ENCODE peak calls at places on chromosomes 6 and 20, in five cellular contexts. S is testis, T is pancreas, F is tibial nerve, N is mucosa of descending colon. L is an unnamed sample.

GRCh38 chr6:11805259-11806053 is 26.9 kb upstream of the ADTRP start:
- DNase-seq in N (peak; percentile 82), T (no peak), S (peak; percentile 22), F (no peak), L (no peak)

GRCh38 chr20:10619427-10619826 is 54.4 kb downstream of the JAG1 start:
- DNase-seq in S (no peak), F (no peak), T (no peak), N (no peak), L (no peak)

GRCh38 chr6:18976966-18977365 is 589.8 kb downstream of the RNF144B start:
- DNase-seq in S (no peak), N (no peak), F (no peak), T (no peak), L (no peak)

GRCh38 chr6:158377866-158378265 is 65.6 kb downstream of the TULP4 start:
- DNase-seq in F (no peak), N (no peak), S (peak; percentile 31), T (no peak), L (no peak)

GRCh38 chr20:46954490-46955038 is 59.9 kb downstream of the EYA2 start:
- DNase-seq in N (no peak), S (no peak), T (no peak), F (peak; percentile 28), L (no peak)

GRCh38 chr20:1299522-1299921 is 29.4 kb downstream of the SDCBP2 start:
- DNase-seq in T (no peak), F (no peak), N (no peak), S (no peak), L (no peak)

GRCh38 chr6:166441641-166442078 is 58.9 kb upstream of the MPC1 start:
- DNase-seq in T (no peak), N (no peak), S (no peak), F (no peak), L (no peak)

GRCh38 chr6:5116243-5116991 is 31.3 kb downstream of the PPP1R3G start:
- DNase-seq in T (no peak), S (no peak), F (no peak), N (no peak), L (no peak)

GRCh38 chr20:37726321-37726720 is 32.5 kb downstream of the CTNNBL1 start:
- DNase-seq in F (no peak), S (no peak), T (no peak), N (no peak), L (no peak)

GRCh38 chr6:41878246-41878645 is 16.9 kb downstream of the USP49 start:
- DNase-seq in T (no peak), N (no peak), F (no peak), S (no peak), L (no peak)

GRCh38 chr6:151027936-151028838 is 162.7 kb downstream of the MTHFD1L start:
- DNase-seq in S (no peak), T (no peak), F (no peak), N (no peak), L (no peak)

GRCh38 chr6:116034327-116034726 is 26.4 kb downstream of the FRK start:
- DNase-seq in F (no peak), N (no peak), T (no peak), S (no peak), L (no peak)

GRCh38 chr20:32091888-32092346 is 17.6 kb upstream of the TM9SF4 start:
- DNase-seq in T (peak; percentile 89), N (peak; percentile 71), F (peak; percentile 88), S (peak; percentile 91), L (peak; percentile 74)

GRCh38 chr20:32083469-32083868 is 26.0 kb upstream of the TM9SF4 start:
- DNase-seq in N (no peak), S (no peak), F (no peak), T (no peak), L (no peak)

GRCh38 chr20:32088759-32089158 is 20.8 kb upstream of the TM9SF4 start:
- DNase-seq in T (no peak), S (no peak), N (no peak), F (no peak), L (no peak)

GRCh38 chr20:32089637-32090330 is 19.7 kb upstream of the TM9SF4 start:
- DNase-seq in T (no peak), N (no peak), F (no peak), S (no peak), L (no peak)

GRCh38 chr20:32087117-32087516 is 22.4 kb upstream of the TM9SF4 start:
- DNase-seq in F (no peak), S (no peak), N (no peak), T (no peak), L (no peak)
- H3K4me1 ChIP-seq in F (no peaks in the 10 kb centered on the region), S (no peaks in the 10 kb centered on the region), N (no peaks in the 10 kb centered on the region), T (no peaks in the 10 kb centered on the region), L (no peaks in the 10 kb centered on the region)

DNA sequence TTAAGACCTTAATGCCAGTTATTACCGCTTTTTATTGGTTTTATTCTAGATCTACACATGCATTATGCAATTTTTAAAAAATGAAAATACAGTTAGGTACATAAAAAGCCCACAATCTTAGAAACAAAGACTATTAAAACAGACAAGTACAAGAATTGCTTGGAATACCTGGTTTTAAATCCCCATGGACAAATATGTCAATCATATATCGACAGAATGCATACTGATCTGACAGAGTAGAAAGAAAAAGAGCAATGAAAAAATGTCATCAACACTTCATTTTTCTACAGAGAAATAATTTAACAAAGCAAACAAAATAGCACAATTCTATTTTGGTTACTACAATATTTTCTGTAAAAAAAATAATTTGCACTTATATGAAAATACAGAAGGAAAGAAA is 139.7 kb downstream of the TRDN start:
- DNase-seq in F (no peak), S (no peak), T (no peak), N (no peak), L (no peak)
- H3K4me1 ChIP-seq in F (no peaks in the 10 kb centered on the region), S (no peaks in the 10 kb centered on the region), T (no peaks in the 10 kb centered on the region), N (no peaks in the 10 kb centered on the region), L (no peaks in the 10 kb centered on the region)

GRCh38 chr6:149211046-149211571 is 106.4 kb upstream of the TAB2 start:
- DNase-seq in S (no peak), N (no peak), F (no peak), T (no peak), L (no peak)

GRCh38 chr6:149216459-149216858 is 101.1 kb upstream of the TAB2 start:
- DNase-seq in N (no peak), F (no peak), T (no peak), S (no peak), L (no peak)

GRCh38 chr6:149212892-149213786 is 104.4 kb upstream of the TAB2 start:
- DNase-seq in N (no peak), S (no peak), T (no peak), F (no peak), L (no peak)

GRCh38 chr6:149212202-149212601 is 105.3 kb upstream of the TAB2 start:
- DNase-seq in T (no peak), S (no peak), N (no peak), F (no peak), L (no peak)

GRCh38 chr6:149213829-149214228 is 103.7 kb upstream of the TAB2 start:
- DNase-seq in T (no peak), N (no peak), F (no peak), S (no peak), L (no peak)
- H3K4me1 ChIP-seq in T (peaks cover 5% of the 10 kb centered on the region), N (no peaks in the 10 kb centered on the region), F (peaks cover 33% of the 10 kb centered on the region), S (no peaks in the 10 kb centered on the region), L (no peaks in the 10 kb centered on the region)

GRCh38 chr6:68043122-68043398 is 592.0 kb upstream of the ADGRB3 start:
- DNase-seq in F (no peak), T (no peak), S (no peak), N (no peak), L (no peak)
- H3K4me1 ChIP-seq in F (no peaks in the 10 kb centered on the region), T (no peaks in the 10 kb centered on the region), S (no peaks in the 10 kb centered on the region), N (no peaks in the 10 kb centered on the region), L (no peaks in the 10 kb centered on the region)

DNA sequence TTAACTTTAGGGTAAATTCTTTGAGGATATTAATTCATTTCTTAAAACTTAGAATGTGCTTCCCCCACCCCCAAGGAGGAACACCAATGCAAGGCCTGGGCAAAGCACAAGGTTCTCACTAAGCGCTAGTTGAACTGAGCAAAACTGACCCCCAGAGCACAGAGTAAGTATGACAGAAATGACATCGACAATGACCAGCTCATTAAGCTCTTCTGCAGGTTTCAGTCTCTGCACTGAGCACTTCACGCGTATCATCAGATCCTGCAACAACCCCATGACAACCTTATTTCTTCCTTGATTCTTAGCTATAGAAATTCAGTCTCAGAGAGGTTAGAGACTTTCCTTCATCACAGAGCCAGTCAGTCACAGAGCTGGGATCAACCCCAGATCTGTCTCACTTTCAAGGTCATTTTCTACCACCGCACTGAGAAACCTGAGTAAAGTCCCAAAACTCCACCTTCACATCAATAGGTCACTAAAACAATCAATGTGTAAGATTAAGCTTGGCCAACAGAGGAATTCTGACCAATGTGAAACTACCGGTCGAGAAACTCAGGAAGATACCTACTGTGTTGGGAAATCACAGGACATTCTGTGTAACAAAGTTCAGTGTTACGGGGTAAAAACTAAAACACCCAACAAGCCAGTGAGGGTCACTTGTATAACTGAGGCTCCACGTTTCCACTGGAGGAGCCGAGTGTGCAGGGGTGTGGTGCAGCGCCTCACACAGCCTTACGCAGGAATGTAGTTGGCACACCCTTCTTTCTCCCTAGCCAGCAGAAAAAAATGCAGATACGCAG is 129.0 kb upstream of the FOXQ1 start:
- DNase-seq in F (no peak), S (no peak), N (no peak), T (no peak), L (no peak)
- H3K4me1 ChIP-seq in F (no peaks in the 10 kb centered on the region), S (no peaks in the 10 kb centered on the region), N (no peaks in the 10 kb centered on the region), T (no peaks in the 10 kb centered on the region), L (no peaks in the 10 kb centered on the region)

GRCh38 chr6:15340775-15341174 is 94.9 kb downstream of the JARID2 start:
- DNase-seq in F (no peak), N (no peak), S (no peak), T (no peak), L (no peak)
- H3K4me1 ChIP-seq in F (peaks cover 11% of the 10 kb centered on the region), N (peaks cover 8% of the 10 kb centered on the region), S (peaks cover 5% of the 10 kb centered on the region), T (peaks cover 23% of the 10 kb centered on the region), L (no peaks in the 10 kb centered on the region)

GRCh38 chr6:54099201-54099600 is 12.0 kb upstream of the MLIP start:
- DNase-seq in N (no peak), T (no peak), S (no peak), F (no peak), L (no peak)

GRCh38 chr6:54098450-54099044 is 12.7 kb upstream of the MLIP start:
- DNase-seq in T (no peak), N (no peak), F (no peak), S (no peak), L (no peak)

GRCh38 chr6:54103485-54103884 is 7.8 kb upstream of the MLIP start:
- DNase-seq in N (no peak), F (no peak), T (no peak), S (no peak), L (no peak)

GRCh38 chr6:54100411-54101006 is 10.7 kb upstream of the MLIP start:
- DNase-seq in F (no peak), S (no peak), T (no peak), N (no peak), L (no peak)

GRCh38 chr6:54102239-54102638 is 9.0 kb upstream of the MLIP start:
- DNase-seq in S (no peak), N (no peak), T (no peak), F (no peak), L (no peak)
- H3K4me1 ChIP-seq in S (no peaks in the 10 kb centered on the region), N (no peaks in the 10 kb centered on the region), T (no peaks in the 10 kb centered on the region), F (no peaks in the 10 kb centered on the region), L (no peaks in the 10 kb centered on the region)

DNA sequence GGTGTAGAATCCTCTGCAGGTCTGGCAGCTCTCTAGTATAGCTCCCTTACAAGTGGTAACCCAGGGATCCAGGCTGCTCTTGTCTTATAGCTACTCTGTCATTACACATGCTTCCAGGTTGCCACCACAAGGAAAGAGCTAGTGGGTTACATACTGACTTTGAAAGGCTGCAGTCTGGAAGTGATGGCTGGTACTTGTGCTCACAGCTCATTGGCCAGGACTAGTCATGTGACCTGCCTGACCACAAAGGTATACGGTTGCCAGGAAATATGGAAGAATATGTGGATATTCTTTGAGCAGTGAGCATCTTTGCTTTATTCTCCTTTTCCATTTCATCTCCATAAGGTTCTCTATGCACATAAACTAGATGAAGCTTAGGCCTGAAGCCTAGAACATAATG is 46.0 kb downstream of the RREB1 start:
- DNase-seq in S (no peak), N (no peak), F (no peak), T (no peak), L (no peak)
- H3K4me1 ChIP-seq in S (peaks cover 38% of the 10 kb centered on the region), N (peaks cover 42% of the 10 kb centered on the region), F (peaks cover 16% of the 10 kb centered on the region), T (peaks cover 49% of the 10 kb centered on the region), L (peaks cover 4% of the 10 kb centered on the region)